ENCODE peak calls at places on chromosomes 1 and 21, in four cellular contexts. Q is cerebellum; A is CD4-positive, alpha-beta memory T cell; W is left ventricle myocardium superior. C is an unnamed sample.
A peak's percentile ranks its signal among the peaks of the same experiment; 100 is the strongest.

GRCh38 chr21:14916676-14917141 is 148.1 kb downstream of the NRIP1 start:
- DNase-seq in W (no peak), A (no peak), Q (no peak), C (peak; percentile 26)

GRCh38 chr1:201899683-201900429 is 11.2 kb downstream of the SHISA4 start:
- DNase-seq in W (no peak), Q (no peak), A (no peak), C (no peak)

GRCh38 chr1:230301820-230302219 is 124.3 kb downstream of the PGBD5 start:
- DNase-seq in A (no peak), W (peak; percentile 15), Q (no peak), C (no peak)

GRCh38 chr1:49251385-49251784 is 474.7 kb upstream of the BEND5 start:
- DNase-seq in W (no peak), Q (no peak), A (no peak), C (no peak)

GRCh38 chr1:212595787-212596714 is 12.5 kb upstream of the ATF3 start:
- DNase-seq in Q (no peak), A (peak; percentile 71), W (no peak), C (peak; percentile 95)

GRCh38 chr1:32215629-32216505 is 6.3 kb downstream of the TMEM234 start:
- DNase-seq in Q (peak; percentile 43), A (peak; percentile 56), W (peak; percentile 61), C (peak; percentile 65)

GRCh38 chr1:204883405-204883804 is 12.7 kb downstream of the NFASC start:
- DNase-seq in W (no peak), A (no peak), Q (no peak), C (no peak)

GRCh38 chr1:32361674-32362473 is 411 bp downstream of the FAM229A start:
- DNase-seq in Q (peak; percentile 30), A (no peak), W (peak; percentile 80), C (peak; percentile 38)

GRCh38 chr1:30194046-30194619 is 529.3 kb downstream of the MATN1 start:
- DNase-seq in A (no peak), W (no peak), Q (no peak), C (no peak)

GRCh38 chr1:56799605-56800398 is 19.4 kb downstream of the FYB2 start:
- DNase-seq in W (no peak), Q (no peak), A (no peak), C (no peak)

GRCh38 chr21:43361493-43362296 is 65.2 kb downstream of the SIK1 start:
- DNase-seq in A (peak; percentile 56), Q (no peak), W (peak; percentile 77), C (peak; percentile 74)

GRCh38 chr21:42456457-42456856 is 39.6 kb downstream of the RSPH1 start:
- DNase-seq in Q (no peak), A (peak; percentile 32), W (no peak), C (no peak)

GRCh38 chr1:111195002-111195684 is 5.3 kb downstream of the DENND2D start:
- DNase-seq in W (no peak), Q (no peak), A (no peak), C (peak; percentile 42)

GRCh38 chr1:53406551-53407235 is 52.5 kb upstream of the DMRTB1 start:
- DNase-seq in A (no peak), Q (no peak), W (no peak), C (no peak)

GRCh38 chr1:1437904-1438376 is 2.5 kb downstream of the VWA1 start:
- DNase-seq in Q (no peak), A (no peak), W (no peak), C (no peak)

GRCh38 chr1:199859525-199859924 is 168.0 kb upstream of the NR5A2 start:
- DNase-seq in Q (no peak), W (no peak), A (no peak), C (peak; percentile 53)

GRCh38 chr21:44727757-44728156 is 16.4 kb upstream of the TSPEAR start:
- DNase-seq in A (no peak), Q (no peak), W (no peak), C (no peak)

GRCh38 chr21:26845750-26846035 is 484 bp upstream of the ADAMTS1 start:
- DNase-seq in W (no peak), A (no peak), Q (no peak), C (no peak)

GRCh38 chr1:151988405-151988851 is 5.2 kb downstream of the S100A10 start:
- DNase-seq in Q (no peak), W (no peak), A (no peak), C (peak; percentile 93)

GRCh38 chr1:55067022-55067781 is 27.9 kb downstream of the PCSK9 start:
- DNase-seq in W (peak; percentile 90), A (no peak), Q (peak; percentile 74), C (no peak)

GRCh38 chr1:43441894-43442632 is 11.7 kb downstream of the HYI start:
- DNase-seq in W (no peak), A (no peak), Q (no peak), C (no peak)

GRCh38 chr1:21910528-21911204 is 26.4 kb downstream of the HSPG2 start:
- DNase-seq in Q (no peak), W (no peak), A (no peak), C (no peak)

GRCh38 chr1:114134518-114134917 is 19.2 kb downstream of the SYT6 start:
- DNase-seq in Q (peak; percentile 33), A (no peak), W (no peak), C (no peak)

GRCh38 chr1:30376054-30376453 is 347.3 kb downstream of the MATN1 start:
- DNase-seq in Q (no peak), A (no peak), W (no peak), C (no peak)

GRCh38 chr1:77668924-77669449 is 13.5 kb downstream of the ZZZ3 start:
- DNase-seq in W (no peak), A (no peak), Q (no peak), C (no peak)

GRCh38 chr1:147752531-147752930 is 7.9 kb downstream of the GJA5 start:
- DNase-seq in A (no peak), Q (no peak), W (no peak), C (no peak)

GRCh38 chr1:83844546-83844945 is 154.4 kb downstream of the TTLL7 start:
- DNase-seq in Q (no peak), A (no peak), W (no peak), C (no peak)

GRCh38 chr1:178571807-178572206 is 58.9 kb downstream of the TEX35 start:
- DNase-seq in W (no peak), Q (no peak), A (no peak), C (no peak)

GRCh38 chr21:44571844-44572782 is 1.4 kb upstream of the KRTAP10-4 start:
- DNase-seq in A (no peak), W (no peak), Q (no peak), C (no peak)

GRCh38 chr1:158818991-158819405 is 12.2 kb upstream of the MNDA start:
- DNase-seq in A (no peak), W (no peak), Q (no peak), C (peak; percentile 19)

GRCh38 chr1:175757381-175758015 is 14.1 kb upstream of the TNR start:
- DNase-seq in Q (no peak), W (peak; percentile 47), A (no peak), C (peak; percentile 20)

GRCh38 chr1:91751281-91751680 is 134.7 kb downstream of the TGFBR3 start:
- DNase-seq in A (no peak), Q (peak; percentile 4), W (peak; percentile 53), C (no peak)

GRCh38 chr1:232682248-232682647 is 52.3 kb upstream of the SIPA1L2 start:
- DNase-seq in W (no peak), A (no peak), Q (no peak), C (no peak)